ENCODE peak calls at places on chromosomes 2 and 18, in seven cellular contexts. One of them, this sample, is unnamed.

GRCh38 chr2:216066255-216066654 is 15.4 kb downstream of the PECR start:
- DNase-seq in fibroblast of gingiva: peak; percentile 50
- DNase-seq in cerebellum: no peak
- DNase-seq in NCI-H1694: no peak
- DNase-seq in NCI-H345: no peak
- DNase-seq in T1000: no peak
- DNase-seq in HTR-8/SVneo: no peak
- DNase-seq in this sample: no peak

GRCh38 chr2:46814160-46814559 is 101.4 kb downstream of the MCFD2 start:
- DNase-seq in fibroblast of gingiva: no peak
- DNase-seq in cerebellum: no peak
- DNase-seq in NCI-H1694: no peak
- DNase-seq in NCI-H345: no peak
- DNase-seq in T1000: no peak
- DNase-seq in HTR-8/SVneo: no peak
- DNase-seq in this sample: no peak

GRCh38 chr2:15636972-15637785 is 45.5 kb downstream of the DDX1 start:
- DNase-seq in fibroblast of gingiva: peak; percentile 54
- DNase-seq in cerebellum: peak; percentile 73
- DNase-seq in NCI-H1694: peak; percentile 86
- DNase-seq in NCI-H345: peak; percentile 57
- DNase-seq in T1000: no peak
- DNase-seq in HTR-8/SVneo: peak; percentile 69
- DNase-seq in this sample: peak; percentile 31

GRCh38 chr2:15040429-15041084 is 408.0 kb downstream of the LRATD1 start:
- DNase-seq in fibroblast of gingiva: no peak
- DNase-seq in cerebellum: no peak
- DNase-seq in NCI-H1694: peak; percentile 92
- DNase-seq in NCI-H345: peak; percentile 83
- DNase-seq in T1000: no peak
- DNase-seq in HTR-8/SVneo: no peak
- DNase-seq in this sample: no peak

GRCh38 chr18:21362921-21363320 is 120.9 kb downstream of the GREB1L start:
- DNase-seq in fibroblast of gingiva: peak; percentile 6
- DNase-seq in cerebellum: no peak
- DNase-seq in NCI-H1694: no peak
- DNase-seq in NCI-H345: no peak
- DNase-seq in T1000: no peak
- DNase-seq in HTR-8/SVneo: no peak
- DNase-seq in this sample: no peak

GRCh38 chr2:83221258-83221657 is 1237.8 kb downstream of the SUCLG1 start:
- DNase-seq in fibroblast of gingiva: no peak
- DNase-seq in cerebellum: no peak
- DNase-seq in NCI-H1694: no peak
- DNase-seq in NCI-H345: no peak
- DNase-seq in T1000: no peak
- DNase-seq in HTR-8/SVneo: peak; percentile 40
- DNase-seq in this sample: no peak

GRCh38 chr2:239646184-239646583 is 245.4 kb upstream of the HDAC4 start:
- DNase-seq in fibroblast of gingiva: no peak
- DNase-seq in cerebellum: no peak
- DNase-seq in NCI-H1694: no peak
- DNase-seq in NCI-H345: no peak
- DNase-seq in T1000: no peak
- DNase-seq in HTR-8/SVneo: no peak
- DNase-seq in this sample: no peak

GRCh38 chr2:20411361-20411894 is 35.4 kb upstream of the RHOB start:
- DNase-seq in fibroblast of gingiva: peak; percentile 71
- DNase-seq in cerebellum: no peak
- DNase-seq in NCI-H1694: peak; percentile 85
- DNase-seq in NCI-H345: peak; percentile 44
- DNase-seq in T1000: peak; percentile 77
- DNase-seq in HTR-8/SVneo: peak; percentile 88
- DNase-seq in this sample: peak; percentile 69

GRCh38 chr2:217617496-217618085 is 385.2 kb downstream of the TNS1 start:
- DNase-seq in fibroblast of gingiva: no peak
- DNase-seq in cerebellum: no peak
- DNase-seq in NCI-H1694: no peak
- DNase-seq in NCI-H345: no peak
- DNase-seq in T1000: no peak
- DNase-seq in HTR-8/SVneo: no peak
- DNase-seq in this sample: no peak

GRCh38 chr2:100422320-100422719 is 4.9 kb upstream of the CHST10 start:
- DNase-seq in fibroblast of gingiva: peak; percentile 9
- DNase-seq in cerebellum: no peak
- DNase-seq in NCI-H1694: peak; percentile 11
- DNase-seq in NCI-H345: no peak
- DNase-seq in T1000: no peak
- DNase-seq in HTR-8/SVneo: peak; percentile 55
- DNase-seq in this sample: peak; percentile 4

GRCh38 chr18:75132931-75133525 is 75.9 kb downstream of the PTGR3 start:
- DNase-seq in fibroblast of gingiva: no peak
- DNase-seq in cerebellum: no peak
- DNase-seq in NCI-H1694: no peak
- DNase-seq in NCI-H345: peak; percentile 14
- DNase-seq in T1000: no peak
- DNase-seq in HTR-8/SVneo: no peak
- DNase-seq in this sample: peak; percentile 7

GRCh38 chr2:149994057-149994728 is 406.6 kb upstream of the MMADHC start:
- DNase-seq in fibroblast of gingiva: peak; percentile 74
- DNase-seq in cerebellum: no peak
- DNase-seq in NCI-H1694: no peak
- DNase-seq in NCI-H345: peak; percentile 67
- DNase-seq in T1000: peak; percentile 53
- DNase-seq in HTR-8/SVneo: peak; percentile 51
- DNase-seq in this sample: peak; percentile 87

GRCh38 chr2:173884403-173884802 is 80.8 kb downstream of the SP3 start:
- DNase-seq in fibroblast of gingiva: peak; percentile 31
- DNase-seq in cerebellum: peak; percentile 12
- DNase-seq in NCI-H1694: no peak
- DNase-seq in NCI-H345: no peak
- DNase-seq in T1000: no peak
- DNase-seq in HTR-8/SVneo: peak; percentile 41
- DNase-seq in this sample: peak; percentile 54

GRCh38 chr2:188295067-188295685 is 3.5 kb downstream of the GULP1 start:
- DNase-seq in fibroblast of gingiva: no peak
- DNase-seq in cerebellum: no peak
- DNase-seq in NCI-H1694: no peak
- DNase-seq in NCI-H345: no peak
- DNase-seq in T1000: no peak
- DNase-seq in HTR-8/SVneo: no peak
- DNase-seq in this sample: no peak

GRCh38 chr2:88764850-88765153 is 73.3 kb downstream of the RPIA start:
- DNase-seq in fibroblast of gingiva: no peak
- DNase-seq in cerebellum: no peak
- DNase-seq in NCI-H1694: no peak
- DNase-seq in NCI-H345: no peak
- DNase-seq in T1000: no peak
- DNase-seq in HTR-8/SVneo: no peak
- DNase-seq in this sample: no peak

GRCh38 chr2:43326116-43326825 is 99.9 kb upstream of the ZFP36L2 start:
- DNase-seq in fibroblast of gingiva: no peak
- DNase-seq in cerebellum: no peak
- DNase-seq in NCI-H1694: no peak
- DNase-seq in NCI-H345: no peak
- DNase-seq in T1000: no peak
- DNase-seq in HTR-8/SVneo: no peak
- DNase-seq in this sample: no peak

GRCh38 chr2:49224426-49225010 is 70.2 kb upstream of the FSHR start:
- DNase-seq in fibroblast of gingiva: no peak
- DNase-seq in cerebellum: no peak
- DNase-seq in NCI-H1694: peak; percentile 5
- DNase-seq in NCI-H345: no peak
- DNase-seq in T1000: no peak
- DNase-seq in HTR-8/SVneo: no peak
- DNase-seq in this sample: no peak

GRCh38 chr2:163943403-163944356 is 207.9 kb upstream of the FIGN start:
- DNase-seq in fibroblast of gingiva: no peak
- DNase-seq in cerebellum: no peak
- DNase-seq in NCI-H1694: no peak
- DNase-seq in NCI-H345: peak; percentile 3
- DNase-seq in T1000: no peak
- DNase-seq in HTR-8/SVneo: no peak
- DNase-seq in this sample: no peak

GRCh38 chr18:26225022-26225693 is 1.1 kb upstream of the TAF4B start:
- DNase-seq in fibroblast of gingiva: no peak
- DNase-seq in cerebellum: no peak
- DNase-seq in NCI-H1694: no peak
- DNase-seq in NCI-H345: no peak
- DNase-seq in T1000: no peak
- DNase-seq in HTR-8/SVneo: no peak
- DNase-seq in this sample: no peak

GRCh38 chr2:59604143-59604542 is 949.3 kb downstream of the BCL11A start:
- DNase-seq in fibroblast of gingiva: no peak
- DNase-seq in cerebellum: no peak
- DNase-seq in NCI-H1694: no peak
- DNase-seq in NCI-H345: no peak
- DNase-seq in T1000: no peak
- DNase-seq in HTR-8/SVneo: no peak
- DNase-seq in this sample: no peak

This sample was measured in LoVo.